ENCODE peak calls at places on chromosome 15, in four cellular contexts. Y is left lung, O is GM10248, N is HEK293T. P is an unnamed sample.

GRCh38 chr15:39919740-39920509 is at the start of gene GPR176:
- DNase-seq in O (peak; percentile 36), Y (peak; percentile 86), N (peak; percentile 25), P (peak; percentile 48)

GRCh38 chr15:68335655-68336054 is 58.1 kb downstream of the FEM1B start:
- DNase-seq in Y (no peak), O (no peak), N (no peak), P (no peak)

GRCh38 chr15:56040081-56041035 is 46.9 kb upstream of the NEDD4 start:
- DNase-seq in O (no peak), N (peak; percentile 35), Y (no peak), P (peak; percentile 30)

GRCh38 chr15:78915341-78916087 is 29.3 kb downstream of the CTSH start:
- DNase-seq in Y (peak; percentile 74), O (peak; percentile 14), N (no peak), P (no peak)

GRCh38 chr15:96324192-96324895 is 6.2 kb upstream of the NR2F2 start:
- DNase-seq in Y (no peak), N (no peak), O (no peak), P (no peak)

GRCh38 chr15:93088200-93088980 is 621 bp downstream of the RGMA start:
- DNase-seq in N (peak; percentile 51), O (peak; percentile 32), Y (peak; percentile 83), P (peak; percentile 57)

GRCh38 chr15:74793135-74794028 is 11.5 kb downstream of the CSK start:
- DNase-seq in N (no peak), Y (peak; percentile 81), O (no peak), P (no peak)

GRCh38 chr15:42955518-42955917 is 34.9 kb upstream of the TTBK2 start:
- DNase-seq in N (no peak), O (no peak), Y (no peak), P (no peak)

GRCh38 chr15:68402432-68403160 is 29.4 kb downstream of the ITGA11 start:
- DNase-seq in Y (no peak), N (no peak), O (no peak), P (no peak)

GRCh38 chr15:79017953-79018352 is 72.6 kb downstream of the RASGRF1 start:
- DNase-seq in Y (no peak), N (no peak), O (no peak), P (no peak)

GRCh38 chr15:83449250-83449671 is 2.1 kb downstream of the SH3GL3 start:
- DNase-seq in N (no peak), Y (no peak), O (no peak), P (no peak)

GRCh38 chr15:59437777-59438574 is at the start of gene FAM81A:
- DNase-seq in N (peak; percentile 82), Y (peak; percentile 89), O (peak; percentile 93), P (peak; percentile 79)

GRCh38 chr15:48936666-48937065 is 27.1 kb downstream of the SHC4 start:
- DNase-seq in N (no peak), Y (no peak), O (no peak), P (no peak)

GRCh38 chr15:68730491-68731317 is 90.0 kb downstream of the ANP32A start:
- DNase-seq in Y (no peak), O (peak; percentile 48), N (peak; percentile 56), P (peak; percentile 42)

GRCh38 chr15:67981848-67982247 is 72.3 kb upstream of the PIAS1 start:
- DNase-seq in O (no peak), N (no peak), Y (no peak), P (no peak)

GRCh38 chr15:56683925-56684324 is 49.4 kb downstream of the ZNF280D start:
- DNase-seq in O (no peak), N (no peak), Y (no peak), P (no peak)

GRCh38 chr15:93102211-93102610 is 13.2 kb upstream of the RGMA start:
- DNase-seq in N (no peak), Y (no peak), O (no peak), P (no peak)

GRCh38 chr15:70835415-70835814 is 18.5 kb downstream of the LARP6 start:
- DNase-seq in N (no peak), Y (no peak), O (no peak), P (no peak)

GRCh38 chr15:76187151-76187550 is 124.1 kb downstream of the ETFA start:
- DNase-seq in O (no peak), Y (no peak), N (no peak), P (no peak)

GRCh38 chr15:98855067-98855814 is 152.4 kb downstream of the PGPEP1L start:
- DNase-seq in N (no peak), Y (no peak), O (no peak), P (no peak)

GRCh38 chr15:52527898-52528464 is 699 bp downstream of the MYO5A start:
- DNase-seq in Y (no peak), O (peak; percentile 50), N (peak; percentile 14), P (peak; percentile 74)

GRCh38 chr15:61195116-61196002 is 33.7 kb downstream of the RORA start:
- DNase-seq in N (peak; percentile 45), Y (no peak), O (peak; percentile 38), P (peak; percentile 62)

GRCh38 chr15:91456251-91456718 is 356.2 kb downstream of the SV2B start:
- DNase-seq in Y (no peak), O (no peak), N (no peak), P (no peak)

GRCh38 chr15:64651573-64652260 is 123.7 kb downstream of the RBPMS2 start:
- DNase-seq in N (no peak), Y (no peak), O (peak; percentile 66), P (no peak)

GRCh38 chr15:96296264-96296663 is 34.2 kb upstream of the NR2F2 start:
- DNase-seq in N (no peak), Y (no peak), O (no peak), P (no peak)

GRCh38 chr15:38564557-38565286 is at the start of gene RASGRP1:
- DNase-seq in N (peak; percentile 58), O (peak; percentile 84), Y (peak; percentile 90), P (peak; percentile 80)

GRCh38 chr15:70632079-70632850 is 131.1 kb downstream of the UACA start:
- DNase-seq in O (no peak), Y (no peak), N (no peak), P (no peak)

GRCh38 chr15:84949845-84950569 is 31.6 kb upstream of the PDE8A start:
- DNase-seq in O (no peak), Y (no peak), N (no peak), P (no peak)

GRCh38 chr15:42679285-42680141 is 57.4 kb downstream of the CDAN1 start:
- DNase-seq in N (no peak), Y (no peak), O (no peak), P (no peak)

GRCh38 chr15:77537006-77537405 is 95.7 kb downstream of the LINGO1 start:
- DNase-seq in N (no peak), Y (no peak), O (no peak), P (no peak)

GRCh38 chr15:62066663-62067447 is at the start of gene C2CD4A:
- DNase-seq in O (peak; percentile 39), N (peak; percentile 28), Y (peak; percentile 91), P (peak; percentile 88)

P was measured in NCI-H524.